ENCODE peak calls at places on chromosomes 7 and 10, in ten cellular contexts. K is brain microvascular endothelial cell, C is AG04449, M is psoas muscle, U is fibroblast of lung, W is osteocyte, P is endothelial cell, S is GM12865, Z is type B pancreatic cell, V is choroid plexus epithelial cell. R is an unnamed sample.

GRCh38 chr10:32981760-32982159 is 23.7 kb upstream of the ITGB1 start:
- DNase-seq in P (no peak), W (no peak), U (peak; percentile 73), V (peak; percentile 58), S (no peak), K (peak; percentile 68), Z (no peak), M (peak; percentile 58), C (no peak), R (no peak)

GRCh38 chr7:116547347-116547746 is 22.5 kb downstream of the CAV1 start:
- DNase-seq in C (no peak), M (peak; percentile 50), W (no peak), V (peak; percentile 40), Z (no peak), K (peak; percentile 57), S (no peak), P (no peak), U (peak; percentile 34), R (no peak)

GRCh38 chr10:77801474-77802238 is 124.9 kb downstream of the DLG5 start:
- DNase-seq in K (peak; percentile 10), U (no peak), C (no peak), W (no peak), V (no peak), M (no peak), Z (no peak), P (no peak), S (peak; percentile 73), R (no peak)

GRCh38 chr10:80356563-80356999 is at the start of the genes DYDC1 and DYDC2:
- DNase-seq in U (peak; percentile 10), V (peak; percentile 20), S (peak; percentile 35), K (no peak), P (peak; percentile 52), Z (peak; percentile 78), C (no peak), M (peak; percentile 60), W (no peak), R (peak; percentile 42)

GRCh38 chr7:42144253-42145002 is 92.6 kb downstream of the GLI3 start:
- DNase-seq in U (peak; percentile 63), P (no peak), K (peak; percentile 14), Z (no peak), M (no peak), S (no peak), W (no peak), C (peak; percentile 28), V (peak; percentile 47), R (no peak)

GRCh38 chr7:29929018-29929807 is 60.4 kb downstream of the SCRN1 start:
- DNase-seq in P (no peak), M (no peak), K (no peak), S (no peak), U (no peak), W (peak; percentile 83), C (no peak), V (no peak), Z (no peak), R (no peak)

GRCh38 chr10:58994226-58995057 is 182.0 kb upstream of the PHYHIPL start:
- DNase-seq in P (no peak), C (no peak), S (no peak), Z (no peak), W (no peak), K (no peak), V (peak; percentile 15), U (peak; percentile 37), M (no peak), R (no peak)

GRCh38 chr7:12111461-12112405 is 99.4 kb upstream of the TMEM106B start:
- DNase-seq in C (no peak), P (peak; percentile 38), K (no peak), U (peak; percentile 52), M (peak; percentile 47), Z (no peak), S (no peak), W (no peak), V (peak; percentile 14), R (no peak)

GRCh38 chr7:158827411-158828342 is 1.6 kb downstream of the ESYT2 start:
- DNase-seq in V (peak; percentile 53), S (peak; percentile 45), C (no peak), M (no peak), P (no peak), Z (no peak), U (peak; percentile 41), K (no peak), W (no peak), R (peak; percentile 54)

GRCh38 chr7:68317476-68317875 is 1280.8 kb upstream of the AUTS2 start:
- DNase-seq in S (no peak), W (no peak), Z (no peak), U (no peak), C (no peak), P (no peak), M (no peak), V (no peak), K (no peak), R (no peak)

GRCh38 chr7:45136106-45137060 is 21.2 kb upstream of the RAMP3 start:
- DNase-seq in W (no peak), K (peak; percentile 44), Z (no peak), M (no peak), P (peak; percentile 67), C (no peak), S (peak; percentile 84), U (peak; percentile 80), V (peak; percentile 87), R (peak; percentile 85)
- TF ChIP-seq CTCF in W (peak; percentile 86), K (peak; percentile 87), Z (peak; percentile 93), M (peak; percentile 86), P (peak; percentile 88), C (peak; percentile 71), S (peak; percentile 83), U (peak; percentile 89), V (peak; percentile 87), R (peak; percentile 82)

GRCh38 chr10:30383366-30383765 is 34.3 kb upstream of the MTPAP start:
- DNase-seq in U (peak; percentile 18), W (no peak), P (no peak), M (no peak), S (no peak), V (peak; percentile 22), C (no peak), Z (no peak), K (no peak), R (no peak)

GRCh38 chr10:30387646-30388243 is 38.7 kb upstream of the MTPAP start:
- DNase-seq in U (no peak), C (no peak), V (no peak), W (no peak), M (no peak), K (no peak), Z (no peak), S (no peak), P (no peak), R (no peak)

GRCh38 chr10:30386801-30387588 is 37.9 kb upstream of the MTPAP start:
- DNase-seq in V (no peak), K (no peak), Z (no peak), M (no peak), C (no peak), U (no peak), W (no peak), P (no peak), S (no peak), R (no peak)

GRCh38 chr10:30384051-30384674 is 35.1 kb upstream of the MTPAP start:
- DNase-seq in S (no peak), V (no peak), P (no peak), C (no peak), W (no peak), U (no peak), K (no peak), M (no peak), Z (no peak), R (no peak)

DNA sequence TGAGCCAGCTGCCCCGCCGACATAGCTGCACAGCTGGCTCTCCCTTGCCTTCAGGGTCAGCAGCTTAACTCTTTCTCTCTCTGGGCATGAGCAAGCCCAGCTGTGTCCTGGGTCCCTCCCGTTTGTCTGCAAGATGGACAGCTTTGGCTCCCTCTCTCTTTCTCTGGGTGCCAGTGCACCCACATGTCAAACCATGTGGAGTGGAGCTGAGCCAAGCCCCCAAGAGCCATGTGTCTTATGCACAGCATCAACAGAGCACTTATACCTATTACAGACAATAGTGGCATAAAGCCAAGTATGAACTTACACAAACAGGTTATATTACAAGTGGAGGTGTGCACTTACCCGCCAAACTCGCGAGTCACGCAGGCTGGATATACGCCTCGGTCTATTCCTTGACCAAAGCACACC is 35.7 kb upstream of the MTPAP start:
- DNase-seq in U (peak; percentile 48), K (peak; percentile 24), C (no peak), S (peak; percentile 48), Z (no peak), M (no peak), V (peak; percentile 75), P (peak; percentile 19), W (no peak), R (no peak)
- TF ChIP-seq CTCF in U (peak; percentile 39), K (peak; percentile 67), C (peak; percentile 62), S (peak; percentile 45), Z (peak; percentile 67), M (peak; percentile 12), V (peak; percentile 76), P (peak; percentile 25), W (peak; percentile 59), R (peak; percentile 49)

GRCh38 chr10:70441877-70442205 is 360 bp upstream of the NODAL start:
- DNase-seq in Z (no peak), W (no peak), P (no peak), C (no peak), U (no peak), V (no peak), M (no peak), S (no peak), K (no peak), R (no peak)

GRCh38 chr10:70448236-70448635 is 6.8 kb upstream of the NODAL start:
- DNase-seq in K (no peak), P (no peak), S (no peak), M (peak; percentile 19), C (no peak), V (no peak), U (no peak), W (no peak), Z (no peak), R (no peak)

GRCh38 chr10:70442332-70442988 is 979 bp upstream of the NODAL start:
- DNase-seq in M (no peak), C (no peak), S (no peak), Z (no peak), U (no peak), P (no peak), W (no peak), V (no peak), K (no peak), R (no peak)

GRCh38 chr10:70444613-70445222 is 3.2 kb upstream of the NODAL start:
- DNase-seq in U (no peak), M (peak; percentile 25), W (no peak), S (no peak), K (no peak), C (no peak), V (no peak), Z (no peak), P (no peak), R (no peak)

GRCh38 chr10:70445718-70446485 is 4.4 kb upstream of the NODAL start:
- DNase-seq in W (no peak), P (no peak), V (peak; percentile 86), M (peak; percentile 5), S (no peak), Z (no peak), C (peak; percentile 17), K (peak; percentile 56), U (peak; percentile 90), R (no peak)
- TF ChIP-seq CTCF in W (no peak), P (no peak), V (no peak), M (no peak), S (no peak), Z (no peak), C (no peak), K (no peak), U (no peak), R (no peak)

GRCh38 chr10:109852718-109853037 is 70.6 kb downstream of the XPNPEP1 start:
- DNase-seq in S (no peak), W (no peak), K (no peak), M (no peak), P (no peak), U (no peak), Z (no peak), C (no peak), V (no peak), R (no peak)
- TF ChIP-seq CTCF in S (no peak), W (peak; percentile 30), K (no peak), M (no peak), P (peak; percentile 26), U (no peak), Z (peak; percentile 11), C (no peak), V (no peak), R (no peak)